ENCODE peak calls at places on chromosomes 7 and 10, in five cellular contexts. Y is transverse colon, Z is heart right ventricle, J is A549, X is OCI-LY7. H is an unnamed sample.

GRCh38 chr7:123148813-123149212 is 51.0 kb downstream of the SLC13A1 start:
- DNase-seq in X (no peak), Y (no peak), Z (no peak), J (no peak), H (no peak)

GRCh38 chr10:90857635-90858488 is at the start of gene HTR7:
- DNase-seq in Y (peak; percentile 57), X (peak; percentile 28), J (peak; percentile 46), Z (peak; percentile 30), H (peak; percentile 95)

GRCh38 chr7:77538186-77538907 is 1.3 kb downstream of the PTPN12 start:
- DNase-seq in Z (peak; percentile 91), X (no peak), J (peak; percentile 97), Y (peak; percentile 89), H (peak; percentile 96)

GRCh38 chr10:1573981-1574380 is 163.3 kb downstream of the ADARB2 start:
- DNase-seq in J (no peak), Y (no peak), X (no peak), Z (no peak), H (no peak)

GRCh38 chr10:34494012-34494411 is 321.1 kb downstream of the PARD3 start:
- DNase-seq in J (peak; percentile 89), Y (no peak), X (no peak), Z (no peak), H (no peak)

GRCh38 chr10:8614054-8614565 is 559.6 kb downstream of the GATA3 start:
- DNase-seq in J (no peak), X (no peak), Y (no peak), Z (no peak), H (no peak)

GRCh38 chr10:63534723-63535122 is 13.5 kb downstream of the REEP3 start:
- DNase-seq in J (no peak), Z (no peak), Y (no peak), X (no peak), H (no peak)

GRCh38 chr7:37342665-37343471 is 105.8 kb downstream of the ELMO1 start:
- DNase-seq in Z (no peak), X (peak; percentile 89), Y (peak; percentile 51), J (no peak), H (peak; percentile 46)

GRCh38 chr10:29470355-29470705 is 164.4 kb downstream of the SVIL start:
- DNase-seq in J (peak; percentile 39), X (peak; percentile 47), Z (no peak), Y (no peak), H (no peak)

GRCh38 chr10:16449454-16449853 is 12.6 kb downstream of the PTER start:
- DNase-seq in J (no peak), X (no peak), Z (no peak), Y (no peak), H (no peak)

GRCh38 chr7:38978474-38978873 is 765 bp downstream of the POU6F2 start:
- DNase-seq in Z (no peak), X (no peak), Y (no peak), J (no peak), H (no peak)

GRCh38 chr10:87861034-87861433 is 2.3 kb downstream of the KLLN start:
- DNase-seq in J (no peak), Z (no peak), X (peak; percentile 30), Y (no peak), H (no peak)

GRCh38 chr10:87861953-87862643 is 1.2 kb downstream of the KLLN start:
- DNase-seq in J (peak; percentile 99), Y (peak; percentile 98), Z (peak; percentile 97), X (peak; percentile 99), H (peak; percentile 98)

GRCh38 chr10:87860156-87860795 is 3.1 kb downstream of the KLLN start:
- DNase-seq in J (peak; percentile 84), Y (no peak), X (peak; percentile 84), Z (peak; percentile 18), H (no peak)

GRCh38 chr10:87862644-87863101 is 660 bp downstream of the KLLN start:
- DNase-seq in Y (no peak), Z (no peak), J (no peak), X (no peak), H (no peak)

DNA sequence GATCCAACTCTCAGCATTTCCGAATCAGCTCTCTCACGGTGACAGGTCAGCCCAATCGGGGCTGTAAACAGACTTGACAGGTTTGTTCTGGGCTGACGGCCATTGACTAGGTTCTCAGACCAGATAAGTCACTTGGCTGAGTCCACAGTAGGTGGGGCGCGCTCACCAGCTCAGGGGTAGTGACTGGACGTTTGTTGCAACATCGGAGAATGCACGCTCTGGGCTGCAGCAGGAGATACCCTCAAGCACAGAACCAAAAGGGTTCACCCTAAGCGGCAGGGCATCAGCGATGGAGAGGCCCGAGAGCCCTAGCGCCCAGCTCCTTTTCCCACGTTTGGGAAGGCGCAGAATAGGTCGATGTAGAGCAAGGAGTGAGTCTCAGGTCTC is 1.8 kb downstream of the KLLN start:
- DNase-seq in Y (peak; percentile 79), Z (peak; percentile 79), X (peak; percentile 82), J (no peak), H (no peak)
- TF ChIP-seq CTCF in Y (no peak), Z (peak; percentile 23), X (no peak), J (no peak), H (no peak)

GRCh38 chr7:80183900-80184685 is 49.5 kb downstream of the GNAI1 start:
- DNase-seq in X (no peak), Z (no peak), Y (no peak), J (peak; percentile 13), H (no peak)
- H3K27ac ChIP-seq in X (no peak overlapping the region), Z (no peak overlapping the region), Y (no peak overlapping the region), J (no peak overlapping the region), H (no peak overlapping the region)

DNA sequence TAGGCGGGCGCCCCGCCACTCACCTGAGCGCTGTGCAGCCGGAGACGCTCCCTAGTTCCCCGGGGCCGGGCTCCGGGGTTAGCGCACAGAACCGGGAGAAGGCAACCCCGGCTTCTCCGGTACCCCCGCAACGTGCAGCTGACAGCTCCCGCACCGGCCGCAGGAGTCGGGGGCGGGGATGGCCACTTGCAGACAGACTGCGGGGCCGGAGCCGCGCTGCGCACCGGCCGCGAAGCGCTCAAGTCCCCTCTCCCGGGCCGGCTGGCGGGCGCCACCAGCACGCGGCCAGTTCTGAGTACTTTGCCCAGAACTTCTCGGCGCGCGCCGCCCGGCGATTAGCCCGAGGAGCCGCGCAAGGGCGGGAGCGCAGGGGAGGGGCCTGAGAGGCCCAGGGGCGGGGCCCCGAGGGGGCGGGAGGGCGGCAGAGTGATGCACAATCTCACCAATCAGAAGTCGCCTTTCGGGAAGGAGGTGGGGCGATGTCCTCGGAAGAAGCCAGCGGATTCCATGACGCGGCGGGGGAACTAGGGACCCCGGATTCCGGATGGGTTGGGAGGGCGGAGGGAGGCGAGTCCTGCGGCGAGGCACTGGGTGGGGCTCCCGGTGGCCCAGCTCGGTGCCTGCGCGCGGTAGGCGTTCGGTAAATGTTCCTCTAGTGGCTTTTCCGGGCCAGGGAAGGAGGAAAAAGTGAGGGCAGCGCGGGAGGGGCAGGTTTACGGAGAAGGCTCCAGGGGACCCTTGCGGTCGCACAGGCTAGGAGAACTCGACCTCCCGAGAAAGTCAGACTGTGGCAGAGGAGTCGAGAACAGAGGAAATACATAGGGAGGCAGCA is at the start of gene OSBPL3:
- DNase-seq in J (peak; percentile 94), X (peak; percentile 97), Y (peak; percentile 97), Z (peak; percentile 95), H (peak; percentile 99)
- TF ChIP-seq CTCF in J (no peak), X (no peak), Y (no peak), Z (no peak), H (no peak)

GRCh38 chr10:133185916-133186315 is 25.9 kb downstream of the KNDC1 start:
- DNase-seq in Y (no peak), Z (no peak), J (no peak), X (no peak), H (no peak)

GRCh38 chr10:133186416-133187090 is 26.5 kb downstream of the KNDC1 start:
- DNase-seq in Y (no peak), X (no peak), J (no peak), Z (no peak), H (peak; percentile 64)

GRCh38 chr10:133187906-133188681 is 28.1 kb downstream of the KNDC1 start:
- DNase-seq in Y (no peak), Z (no peak), X (no peak), J (no peak), H (no peak)

GRCh38 chr10:133185421-133185820 is 25.4 kb downstream of the KNDC1 start:
- DNase-seq in Y (no peak), Z (no peak), X (no peak), J (no peak), H (peak; percentile 56)

GRCh38 chr10:133187091-133187905 is 27.3 kb downstream of the KNDC1 start:
- DNase-seq in Z (no peak), J (no peak), Y (no peak), X (no peak), H (peak; percentile 84)
- H3K27ac ChIP-seq in Z (no peak overlapping the region), J (no peak overlapping the region), Y (no peak overlapping the region), X (no peak overlapping the region), H (no peak overlapping the region)

GRCh38 chr7:116122972-116123595 is 87.3 kb upstream of the TES start:
- DNase-seq in Y (no peak), Z (no peak), J (peak; percentile 66), X (peak; percentile 14), H (no peak)
- TF ChIP-seq CTCF in Y (no peak), Z (peak; percentile 54), J (peak; percentile 74), X (peak; percentile 76), H (peak; percentile 19)

GRCh38 chr7:95471076-95471475 is 14.7 kb upstream of the ASB4 start:
- DNase-seq in X (no peak), Z (no peak), Y (no peak), J (peak; percentile 17), H (no peak)
- H3K27ac ChIP-seq in X (no peak overlapping the region), Z (no peak overlapping the region), Y (no peak overlapping the region), J (peak overlapping the region; percentile 92), H (no peak overlapping the region)

GRCh38 chr7:30915751-30916150 is 4.1 kb downstream of the AQP1 start:
- DNase-seq in Y (no peak), X (no peak), Z (no peak), J (no peak), H (no peak)

GRCh38 chr7:30912986-30913671 is 1.5 kb downstream of the AQP1 start:
- DNase-seq in X (no peak), Y (no peak), Z (no peak), J (no peak), H (no peak)

GRCh38 chr7:30914611-30915601 is 3.3 kb downstream of the AQP1 start:
- DNase-seq in J (peak; percentile 20), Z (no peak), X (no peak), Y (no peak), H (no peak)

GRCh38 chr7:30912454-30912985 is 867 bp downstream of the AQP1 start:
- DNase-seq in Y (no peak), J (no peak), X (no peak), Z (no peak), H (no peak)

GRCh38 chr7:30913821-30914515 is 2.3 kb downstream of the AQP1 start:
- DNase-seq in Y (peak; percentile 42), Z (no peak), J (no peak), X (no peak), H (peak; percentile 33)
- TF ChIP-seq CTCF in Y (no peak), Z (peak; percentile 12), J (no peak), X (no peak), H (no peak)

H was measured in upper lobe of left lung.